ENCODE peak calls at places on chromosomes 4 and X, in six cellular contexts. L is transverse colon, Z is fibroblast of the aortic adventitia, H is GM06990, R is brain microvascular endothelial cell, G is AG09309. C is an unnamed sample.

GRCh38 chrX:112961981-112962380 is 121.3 kb upstream of the AMOT start:
- DNase-seq in L (no peak), Z (no peak), H (no peak), R (no peak), G (no peak), C (no peak)

GRCh38 chr4:82125170-82125862 is 248.5 kb downstream of the HNRNPD start:
- DNase-seq in L (no peak), Z (no peak), H (no peak), R (no peak), G (no peak), C (no peak)

GRCh38 chr4:90641856-90642599 is 514.8 kb downstream of the CCSER1 start:
- DNase-seq in L (no peak), Z (no peak), H (no peak), R (no peak), G (no peak), C (no peak)

GRCh38 chr4:121658125-121658524 is 38.7 kb downstream of the ANXA5 start:
- DNase-seq in L (no peak), Z (no peak), H (no peak), R (no peak), G (no peak), C (no peak)

GRCh38 chrX:19212037-19212436 is 89.8 kb upstream of the ADGRG2 start:
- DNase-seq in L (no peak), Z (no peak), H (no peak), R (no peak), G (no peak), C (no peak)

GRCh38 chrX:10615931-10616780 is 4.2 kb downstream of the MID1 start:
- DNase-seq in L (peak), Z (peak), H (no peak), R (peak), G (no peak), C (peak)

GRCh38 chrX:75155454-75155829 is 641 bp downstream of the ABCB7 start:
- DNase-seq in L (no peak), Z (peak), H (peak), R (no peak), G (no peak), C (peak)

GRCh38 chr4:47071863-47072441 is 40.6 kb downstream of the GABRB1 start:
- DNase-seq in L (no peak), Z (peak), H (no peak), R (no peak), G (no peak), C (no peak)

GRCh38 chr4:38233727-38234478 is 273.7 kb downstream of the PTTG2 start:
- DNase-seq in L (no peak), Z (no peak), H (no peak), R (no peak), G (no peak), C (no peak)

GRCh38 chr4:174381419-174381818 is 97.7 kb downstream of the CEP44 start:
- DNase-seq in L (no peak), Z (no peak), H (no peak), R (no peak), G (no peak), C (no peak)

GRCh38 chrX:46576458-46576857 is 2.9 kb downstream of the CHST7 start:
- DNase-seq in L (no peak), Z (no peak), H (no peak), R (no peak), G (no peak), C (no peak)

DNA sequence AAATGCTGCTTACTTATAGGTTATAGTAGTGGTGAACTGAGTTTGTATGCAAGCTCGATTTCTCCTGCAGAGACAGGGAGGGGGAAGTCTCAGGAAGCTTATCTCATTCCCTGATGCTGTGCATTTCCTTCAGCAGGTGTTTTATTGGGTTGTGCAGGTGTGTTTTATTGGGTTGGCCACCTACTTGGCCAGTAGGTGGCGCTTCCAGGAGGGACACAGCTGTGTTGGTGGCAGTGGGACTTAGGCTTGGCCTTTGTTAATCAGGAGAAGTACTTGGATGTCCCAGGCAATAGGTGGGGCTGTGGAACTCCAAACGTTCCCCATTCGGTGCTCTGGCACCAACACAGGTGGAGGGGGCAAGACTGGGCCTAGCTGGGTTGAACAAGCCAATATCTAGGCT is 196.0 kb upstream of the DCAF8L1 start:
- DNase-seq in L (peak), Z (no peak), H (no peak), R (no peak), G (no peak), C (peak)
- TF ChIP-seq CTCF in L (no peak), Z (peak), H (peak), R (peak), G (no peak), C (peak)

DNA sequence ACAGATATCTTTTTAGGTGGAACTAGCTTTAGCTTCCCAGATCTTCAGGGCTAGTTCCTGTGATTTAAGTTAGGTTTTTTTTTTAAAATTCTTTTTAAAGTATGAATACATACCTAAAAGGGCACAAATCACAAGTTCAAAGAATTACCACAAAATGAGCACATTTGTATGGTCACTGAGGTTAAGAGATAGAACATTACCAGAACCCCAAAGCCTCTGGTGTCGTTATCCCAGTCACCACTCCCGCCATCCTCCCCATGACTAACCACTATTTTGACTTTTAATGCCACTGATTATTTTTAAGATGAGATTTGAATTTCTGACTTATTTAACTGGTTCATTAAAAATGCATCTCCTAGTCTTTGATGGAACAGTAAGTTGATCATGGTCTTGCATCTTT is 5.4 kb downstream of the PGK1 start:
- DNase-seq in L (no peak), Z (no peak), H (no peak), R (no peak), G (no peak), C (no peak)
- TF ChIP-seq CTCF in L (no peak), Z (no peak), H (no peak), R (no peak), G (no peak), C (no peak)

DNA sequence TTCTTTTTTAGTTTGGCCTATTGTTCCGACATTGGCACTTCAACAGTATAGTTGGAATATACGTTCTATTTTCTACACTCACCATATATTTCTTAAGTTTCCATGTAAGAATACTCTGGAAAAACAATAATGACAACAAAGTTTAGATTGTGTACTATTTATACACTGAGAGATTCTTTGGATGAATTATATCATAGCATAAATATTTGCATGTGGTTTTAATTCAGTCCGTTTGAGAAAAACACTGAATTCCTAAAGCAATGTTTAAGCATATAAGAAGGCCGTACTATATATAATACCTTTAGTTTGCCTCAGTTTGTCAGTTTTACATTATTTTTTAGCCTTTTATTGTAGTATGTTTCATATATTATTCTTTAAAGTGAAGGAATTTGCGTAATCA is 82.5 kb downstream of the RAP1GDS1 start:
- DNase-seq in L (no peak), Z (no peak), H (no peak), R (no peak), G (no peak), C (no peak)
- TF ChIP-seq CTCF in L (no peak), Z (no peak), H (no peak), R (no peak), G (no peak), C (no peak)

GRCh38 chr4:16197842-16198241 is 28.4 kb downstream of the TAPT1 start:
- DNase-seq in L (no peak), Z (no peak), H (no peak), R (no peak), G (no peak), C (no peak)

GRCh38 chr4:16195209-16195608 is 31.1 kb downstream of the TAPT1 start:
- DNase-seq in L (no peak), Z (no peak), H (no peak), R (no peak), G (no peak), C (no peak)

GRCh38 chr4:16199132-16199531 is 27.1 kb downstream of the TAPT1 start:
- DNase-seq in L (no peak), Z (peak), H (no peak), R (no peak), G (no peak), C (no peak)

GRCh38 chr4:16198271-16198670 is 28.0 kb downstream of the TAPT1 start:
- DNase-seq in L (no peak), Z (no peak), H (no peak), R (no peak), G (no peak), C (no peak)

GRCh38 chr4:16196482-16197393 is 29.5 kb downstream of the TAPT1 start:
- DNase-seq in L (no peak), Z (peak), H (no peak), R (peak), G (peak), C (no peak)
- TF ChIP-seq CTCF in L (peak), Z (peak), H (peak), R (peak), G (peak), C (no peak)

DNA sequence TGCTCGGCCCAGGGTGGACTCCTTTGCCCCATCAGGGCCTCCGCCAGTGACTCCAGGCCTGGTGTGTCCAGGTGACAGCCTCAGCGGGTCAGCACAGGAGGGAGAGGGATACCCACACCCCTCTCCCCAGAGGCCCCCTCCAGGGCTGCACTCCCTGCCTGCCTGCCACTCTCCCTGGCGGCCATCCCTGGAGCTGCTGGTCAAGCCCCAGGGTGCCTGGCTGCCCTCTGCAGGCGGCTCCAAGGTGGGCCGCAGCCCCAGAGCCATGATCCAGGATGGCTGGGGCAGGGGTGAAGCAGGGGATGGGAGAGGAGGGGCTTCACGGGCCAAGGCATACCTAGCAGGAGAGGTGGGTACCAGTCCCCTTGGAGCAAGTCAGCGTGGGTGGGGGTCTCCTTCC is 3.8 kb downstream of the FGFRL1 start:
- DNase-seq in L (no peak), Z (no peak), H (no peak), R (no peak), G (no peak), C (no peak)
- TF ChIP-seq CTCF in L (no peak), Z (no peak), H (no peak), R (peak), G (no peak), C (no peak)

GRCh38 chrX:12648995-12649394 is 142.2 kb upstream of the PRPS2 start:
- DNase-seq in L (no peak), Z (no peak), H (no peak), R (no peak), G (no peak), C (no peak)
- TF ChIP-seq CTCF in L (no peak), Z (no peak), H (no peak), R (no peak), G (no peak), C (no peak)

GRCh38 chrX:30219372-30219771 is 4.0 kb downstream of the MAGEB2 start:
- DNase-seq in L (no peak), Z (no peak), H (no peak), R (no peak), G (no peak), C (no peak)

GRCh38 chrX:30212172-30212571 is 3.2 kb upstream of the MAGEB2 start:
- DNase-seq in L (no peak), Z (no peak), H (no peak), R (no peak), G (no peak), C (no peak)

GRCh38 chrX:30215357-30215843 is at the start of gene MAGEB2:
- DNase-seq in L (no peak), Z (no peak), H (no peak), R (no peak), G (no peak), C (no peak)

GRCh38 chrX:30220646-30221045 is 5.3 kb downstream of the MAGEB2 start:
- DNase-seq in L (no peak), Z (no peak), H (no peak), R (no peak), G (no peak), C (no peak)

GRCh38 chrX:30217465-30217864 is 2.1 kb downstream of the MAGEB2 start:
- DNase-seq in L (no peak), Z (no peak), H (no peak), R (no peak), G (no peak), C (no peak)
- TF ChIP-seq CTCF in L (no peak), Z (no peak), H (no peak), R (no peak), G (no peak), C (no peak)

GRCh38 chr4:54658321-54659093 is 750 bp downstream of the KIT start:
- DNase-seq in L (peak), Z (peak), H (peak), R (peak), G (no peak), C (peak)
- TF ChIP-seq CTCF in L (no peak), Z (peak), H (peak), R (peak), G (peak), C (no peak)